ENCODE peak calls at places on chromosomes 1 and 21, in five cellular contexts. O, K, E, Q and X are unnamed samples.

GRCh38 chr1:203675596-203676347 is 49.1 kb downstream of the ATP2B4 start:
- DNase-seq in O (no peak), K (no peak), E (no peak), Q (no peak), X (no peak)

GRCh38 chr1:42730988-42731387 is 9.0 kb downstream of the CLDN19 start:
- DNase-seq in O (no peak), K (no peak), E (peak), Q (no peak), X (no peak)

GRCh38 chr1:218887141-218887925 is 286.3 kb upstream of the LYPLAL1 start:
- DNase-seq in O (no peak), K (no peak), E (no peak), Q (no peak), X (no peak)

GRCh38 chr1:101124405-101124804 is 98.8 kb upstream of the DPH5 start:
- DNase-seq in O (no peak), K (no peak), E (no peak), Q (no peak), X (no peak)

GRCh38 chr1:23644555-23644866 is 47.1 kb upstream of the RPL11 start:
- DNase-seq in O (no peak), K (no peak), E (peak), Q (no peak), X (no peak)

GRCh38 chr1:222582099-222582774 is 7.5 kb downstream of the TAF1A start:
- DNase-seq in O (no peak), K (no peak), E (peak), Q (no peak), X (peak)

GRCh38 chr1:94384485-94385353 is 33.5 kb upstream of the ABCD3 start:
- DNase-seq in O (no peak), K (no peak), E (no peak), Q (peak), X (no peak)

GRCh38 chr1:87131809-87132663 is 196.6 kb upstream of the LMO4 start:
- DNase-seq in O (peak), K (peak), E (peak), Q (peak), X (peak)

GRCh38 chr1:1899266-1899966 is 8.5 kb upstream of the GNB1 start:
- DNase-seq in O (no peak), K (no peak), E (no peak), Q (no peak), X (no peak)

GRCh38 chr1:69915347-69915746 is 290.0 kb downstream of the LRRC40 start:
- DNase-seq in O (no peak), K (no peak), E (no peak), Q (peak), X (peak)

GRCh38 chr1:87684194-87684593 is 355.5 kb downstream of the LMO4 start:
- DNase-seq in O (no peak), K (no peak), E (no peak), Q (peak), X (peak)

GRCh38 chr1:40928699-40929098 is 50.8 kb upstream of the CTPS1 start:
- DNase-seq in O (no peak), K (no peak), E (no peak), Q (no peak), X (no peak)

GRCh38 chr1:147072371-147073061 is 99.8 kb downstream of the PRKAB2 start:
- DNase-seq in O (no peak), K (no peak), E (no peak), Q (no peak), X (no peak)

GRCh38 chr1:95029532-95029931 is 43.2 kb downstream of the ALG14 start:
- DNase-seq in O (no peak), K (no peak), E (no peak), Q (no peak), X (no peak)

GRCh38 chr1:88935522-88936222 is 44.3 kb upstream of the GTF2B start:
- DNase-seq in O (no peak), K (peak), E (no peak), Q (peak), X (peak)

GRCh38 chr1:179809506-179810366 is 66.6 kb downstream of the FAM163A start:
- DNase-seq in O (peak), K (peak), E (peak), Q (peak), X (peak)

GRCh38 chr1:213110349-213111300 is 59.6 kb downstream of the RPS6KC1 start:
- DNase-seq in O (no peak), K (no peak), E (no peak), Q (no peak), X (no peak)

GRCh38 chr1:62991152-62991551 is 207.2 kb downstream of the ATG4C start:
- DNase-seq in O (no peak), K (no peak), E (peak), Q (no peak), X (no peak)

GRCh38 chr1:190022709-190023108 is 455.0 kb downstream of the BRINP3 start:
- DNase-seq in O (no peak), K (no peak), E (no peak), Q (no peak), X (peak)

GRCh38 chr1:8015809-8016165 is 10.3 kb downstream of the ERRFI1 start:
- DNase-seq in O (no peak), K (no peak), E (no peak), Q (peak), X (no peak)
- H3K4me3 ChIP-seq in O (no peak), K (no peak), E (no peak), Q (no peak), X (no peak)

DNA sequence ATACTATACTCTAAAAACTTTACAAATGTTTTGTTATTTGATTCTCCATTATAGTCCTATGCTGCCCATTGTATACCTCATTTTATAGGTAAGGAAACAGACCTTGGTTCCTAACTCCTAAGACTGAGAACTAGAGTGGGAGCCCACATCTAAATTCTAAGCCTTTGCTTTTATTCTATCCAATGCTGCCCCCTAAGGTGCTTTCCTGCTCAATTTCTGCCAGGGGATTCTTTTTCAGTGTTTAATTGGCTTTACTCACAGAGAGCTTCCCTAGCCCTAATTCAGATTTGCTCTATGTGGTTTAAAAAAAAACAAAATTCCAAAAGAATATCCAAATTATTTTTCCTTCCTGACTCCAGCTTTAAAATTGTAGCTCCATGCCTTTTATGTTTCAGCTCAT is 64.5 kb downstream of the KIF14 start:
- DNase-seq in O (no peak), K (no peak), E (no peak), Q (no peak), X (peak)
- H3K14ac ChIP-seq in O (no peak), K (no peak), E (no peak), Q (no peak), X (no peak)

GRCh38 chr1:197807739-197808453 is 32.6 kb upstream of the DENND1B start:
- DNase-seq in O (no peak), K (no peak), E (no peak), Q (no peak), X (no peak)
- H3K4me3 ChIP-seq in O (no peak), K (no peak), E (no peak), Q (no peak), X (no peak)

GRCh38 chr1:109910963-109911798 is 532 bp downstream of the CSF1 start:
- DNase-seq in O (no peak), K (peak), E (no peak), Q (peak), X (no peak)
- H3K14ac ChIP-seq in O (no peak), K (peak), E (peak), Q (peak), X (peak)

GRCh38 chr1:225422795-225423517 is 4.9 kb downstream of the LBR start:
- DNase-seq in O (no peak), K (no peak), E (no peak), Q (no peak), X (no peak)
- H3K4me3 ChIP-seq in O (no peak), K (no peak), E (no peak), Q (no peak), X (no peak)

GRCh38 chr21:46127239-46128105 is 27.9 kb downstream of the FTCD start:
- DNase-seq in O (no peak), K (no peak), E (no peak), Q (no peak), X (no peak)
- H3K14ac ChIP-seq in O (no peak), K (peak), E (no peak), Q (no peak), X (no peak)

GRCh38 chr1:11692899-11693590 is 1.5 kb downstream of the DRAXIN start:
- DNase-seq in O (no peak), K (no peak), E (no peak), Q (peak), X (peak)

GRCh38 chr1:11690132-11690668 is 1.3 kb upstream of the DRAXIN start:
- DNase-seq in O (no peak), K (no peak), E (no peak), Q (no peak), X (no peak)

GRCh38 chr1:11691302-11691914 is at the start of gene DRAXIN:
- DNase-seq in O (no peak), K (peak), E (no peak), Q (no peak), X (no peak)

GRCh38 chr1:11691928-11692711 is 610 bp downstream of the DRAXIN start:
- DNase-seq in O (no peak), K (no peak), E (no peak), Q (no peak), X (no peak)

GRCh38 chr1:11690669-11691301 is 725 bp upstream of the DRAXIN start:
- DNase-seq in O (no peak), K (no peak), E (no peak), Q (no peak), X (no peak)
- H3K4me3 ChIP-seq in O (peak), K (peak), E (peak), Q (peak), X (no peak)

DNA sequence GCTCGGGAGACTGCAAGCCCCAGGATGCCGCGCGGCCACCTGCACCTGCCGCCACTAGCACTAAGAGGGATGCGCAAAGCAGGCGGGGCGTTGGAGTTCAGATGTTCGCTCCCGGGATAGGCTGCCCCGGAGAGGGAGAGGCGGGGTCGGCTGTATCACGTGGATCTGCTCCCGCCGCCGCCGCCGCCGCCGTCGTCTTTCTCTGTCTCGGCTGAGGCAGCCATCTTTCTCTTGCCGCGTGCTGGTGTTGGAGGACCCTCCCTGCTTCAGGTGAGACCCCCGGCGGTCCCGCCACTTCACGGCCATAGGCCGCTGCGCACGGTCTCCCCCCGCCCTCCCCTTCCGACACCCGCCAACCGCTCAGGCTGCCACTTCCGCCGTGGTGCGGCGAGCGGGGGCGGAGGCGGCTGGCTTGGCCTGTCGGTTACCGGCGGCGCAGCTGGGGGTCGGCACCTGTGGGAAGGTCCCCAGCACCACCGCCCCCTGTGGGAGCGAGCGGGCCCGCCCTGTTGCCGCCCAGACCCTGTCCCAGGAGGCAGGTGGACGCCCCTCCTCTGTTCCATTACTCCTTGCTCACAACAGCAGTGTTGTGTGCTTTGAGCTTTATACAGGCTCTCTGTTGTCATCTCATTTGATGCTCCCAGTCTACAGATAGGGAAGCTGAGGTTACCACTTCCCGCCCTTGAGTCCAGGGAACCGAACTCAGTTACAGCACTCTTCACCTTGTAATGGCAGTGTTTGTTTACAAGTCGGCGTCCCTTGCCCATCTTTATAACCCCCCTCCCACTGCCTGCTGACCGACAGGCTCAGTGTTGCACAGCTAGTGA is at the start of gene BTF3L4:
- DNase-seq in O (peak), K (peak), E (peak), Q (peak), X (peak)
- H3K14ac ChIP-seq in O (peak), K (peak), E (peak), Q (peak), X (peak)